ENCODE peak calls at places on chromosomes 4 and X, in nine cellular contexts. C, N, P, I, U, V, S, W and F are unnamed samples.

GRCh38 chrX:456925-457768 is 70.4 kb upstream of the PPP2R3B start:
- DNase-seq in P (no peak), W (no peak), V (no peak), I (no peak), C (no peak), S (no peak), U (no peak), N (no peak), F (no peak)

GRCh38 chrX:84219551-84219950 is 31.6 kb upstream of the RPS6KA6 start:
- DNase-seq in W (no peak), S (no peak), I (no peak), C (no peak), P (no peak), U (no peak), V (no peak), N (no peak), F (no peak)

GRCh38 chr4:180669637-180670036 is 1573.6 kb upstream of the TENM3 start:
- DNase-seq in S (no peak), W (no peak), I (no peak), C (no peak), V (no peak), U (no peak), P (no peak), N (no peak), F (no peak)

GRCh38 chr4:113444386-113444785 is 317.2 kb downstream of the CAMK2D start:
- DNase-seq in C (no peak), P (no peak), V (peak), W (no peak), I (no peak), S (no peak), U (no peak), N (no peak), F (no peak)

GRCh38 chrX:31658360-31658759 is 586.5 kb upstream of the FTHL17 start:
- DNase-seq in N (no peak), U (no peak), S (no peak), V (no peak), I (no peak), P (no peak), W (no peak), C (no peak), F (no peak)

GRCh38 chr4:184534511-184535391 is 60.4 kb upstream of the IRF2 start:
- DNase-seq in S (no peak), P (no peak), I (no peak), V (no peak), W (peak), U (no peak), N (no peak), C (no peak), F (no peak)

GRCh38 chr4:37762294-37763163 is 64.0 kb upstream of the PGM2 start:
- DNase-seq in S (no peak), P (no peak), W (peak), C (no peak), V (no peak), N (no peak), U (peak), I (no peak), F (no peak)

GRCh38 chr4:72094054-72094780 is 62.4 kb downstream of the NPFFR2 start:
- DNase-seq in V (peak), W (no peak), N (no peak), I (peak), S (peak), P (no peak), U (no peak), C (no peak), F (no peak)

GRCh38 chr4:76449362-76449767 is 14.3 kb downstream of the SHROOM3 start:
- DNase-seq in U (no peak), V (no peak), W (peak), N (no peak), P (no peak), C (no peak), S (no peak), I (no peak), F (no peak)

GRCh38 chrX:22121161-22121560 is 89.0 kb downstream of the PHEX start:
- DNase-seq in W (no peak), C (no peak), V (no peak), S (no peak), I (no peak), U (no peak), P (no peak), N (no peak), F (no peak)

GRCh38 chr4:112099701-112100289 is 45.5 kb upstream of the FAM241A start:
- DNase-seq in V (no peak), P (no peak), S (no peak), W (no peak), N (no peak), C (no peak), U (peak), I (no peak), F (no peak)

GRCh38 chr4:7863911-7864681 is 75.6 kb downstream of the AFAP1 start:
- DNase-seq in S (no peak), P (peak), V (no peak), N (no peak), C (no peak), I (no peak), U (no peak), W (no peak), F (no peak)

GRCh38 chr4:99362768-99363167 is 10.2 kb upstream of the ADH1C start:
- DNase-seq in P (no peak), S (no peak), U (no peak), V (no peak), C (no peak), W (no peak), N (peak), I (no peak), F (no peak)

GRCh38 chr4:184851200-184851541 is 25.4 kb upstream of the ACSL1 start:
- DNase-seq in N (peak), S (no peak), P (no peak), I (no peak), V (peak), U (no peak), W (no peak), C (no peak), F (no peak)

GRCh38 chrX:1661048-1661921 is 46.4 kb downstream of the ASMT start:
- DNase-seq in U (peak), S (peak), I (peak), W (no peak), V (peak), N (no peak), C (no peak), P (no peak), F (no peak)

GRCh38 chr4:8117278-8117682 is 41.3 kb downstream of the ABLIM2 start:
- DNase-seq in W (peak), N (peak), P (no peak), C (peak), S (no peak), V (no peak), I (no peak), U (peak), F (no peak)

GRCh38 chrX:40176256-40176978 is 78.7 kb upstream of the BCOR start:
- DNase-seq in U (no peak), S (peak), P (peak), N (peak), V (peak), I (peak), W (no peak), C (peak), F (no peak)

GRCh38 chr4:151991001-151991883 is 230.4 kb upstream of the GATB start:
- DNase-seq in I (no peak), C (no peak), P (no peak), S (no peak), N (no peak), W (no peak), U (no peak), V (no peak), F (no peak)

GRCh38 chr4:56465599-56466295 is 1.7 kb upstream of the SRP72 start:
- DNase-seq in P (no peak), N (no peak), U (no peak), W (no peak), C (no peak), S (no peak), I (no peak), V (no peak), F (no peak)

GRCh38 chr4:40837094-40837870 is 87.5 kb downstream of the NSUN7 start:
- DNase-seq in P (peak), N (peak), S (no peak), U (no peak), I (no peak), W (no peak), V (no peak), C (no peak), F (no peak)

GRCh38 chr4:168451744-168452394 is 28.4 kb downstream of the DDX60L start:
- DNase-seq in N (no peak), I (no peak), S (no peak), C (no peak), V (no peak), W (peak), P (no peak), U (peak), F (no peak)

GRCh38 chr4:136829298-136829697 is 703.0 kb downstream of the PCDH18 start:
- DNase-seq in V (no peak), N (no peak), I (no peak), P (no peak), C (no peak), S (no peak), U (no peak), W (no peak), F (no peak)

GRCh38 chr4:125951275-125951887 is 636.6 kb downstream of the FAT4 start:
- DNase-seq in W (no peak), N (no peak), P (no peak), V (no peak), C (no peak), S (no peak), I (no peak), U (no peak), F (no peak)

GRCh38 chrX:129576539-129576938 is 36.5 kb downstream of the OCRL start:
- DNase-seq in V (no peak), P (no peak), W (no peak), U (no peak), N (no peak), S (no peak), C (no peak), I (no peak), F (no peak)

GRCh38 chr4:32454482-32454881 is 1734.3 kb downstream of the PCDH7 start:
- DNase-seq in S (no peak), C (no peak), I (no peak), U (no peak), V (no peak), P (no peak), N (no peak), W (no peak), F (no peak)

GRCh38 chr4:153497988-153498967 is 32.1 kb downstream of the TMEM131L start:
- DNase-seq in S (no peak), P (no peak), U (no peak), W (peak), V (no peak), I (no peak), C (peak), N (no peak), F (no peak)

GRCh38 chr4:110532901-110533589 is 57.1 kb downstream of the ENPEP start:
- DNase-seq in I (no peak), U (no peak), N (no peak), W (no peak), C (no peak), S (no peak), P (no peak), V (no peak), F (no peak)

GRCh38 chr4:13920901-13921300 is 293.4 kb upstream of the BOD1L1 start:
- DNase-seq in W (peak), N (peak), U (no peak), S (no peak), I (no peak), P (peak), V (peak), C (no peak), F (no peak)

GRCh38 chr4:150280081-150280950 is 202.1 kb downstream of the DCLK2 start:
- DNase-seq in S (no peak), C (no peak), V (no peak), I (no peak), P (no peak), N (no peak), U (no peak), W (peak), F (no peak)

GRCh38 chr4:151325320-151326246 is at the start of gene SH3D19:
- DNase-seq in S (peak), I (peak), N (peak), W (peak), P (peak), U (peak), C (peak), V (peak), F (peak)

GRCh38 chr4:85368932-85369331 is 106.0 kb upstream of the ARHGAP24 start:
- DNase-seq in C (no peak), N (no peak), V (no peak), W (no peak), S (no peak), U (no peak), I (no peak), P (no peak), F (no peak)

GRCh38 chr4:122117743-122118142 is 34.4 kb upstream of the BLTP1 start:
- DNase-seq in U (no peak), N (no peak), P (no peak), I (no peak), W (no peak), S (no peak), C (no peak), V (no peak), F (no peak)

GRCh38 chr4:94488667-94489066 is 36.9 kb downstream of the PDLIM5 start:
- DNase-seq in C (no peak), P (no peak), U (no peak), N (no peak), S (no peak), W (peak), V (no peak), I (no peak), F (no peak)

GRCh38 chr4:83378426-83378825 is 43.8 kb upstream of the HPSE start:
- DNase-seq in P (no peak), V (no peak), N (no peak), C (no peak), S (no peak), W (no peak), I (no peak), U (no peak), F (no peak)

GRCh38 chr4:6687947-6688878 is 5.5 kb upstream of the S100P start:
- DNase-seq in V (no peak), C (no peak), N (no peak), P (no peak), S (no peak), U (no peak), I (no peak), W (no peak), F (no peak)

GRCh38 chr4:6686104-6686787 is 7.4 kb upstream of the S100P start:
- DNase-seq in S (no peak), N (no peak), U (no peak), V (no peak), P (no peak), C (no peak), W (no peak), I (no peak), F (no peak)

GRCh38 chr4:6692379-6692778 is 1.3 kb upstream of the S100P start:
- DNase-seq in C (no peak), W (no peak), S (no peak), V (no peak), U (no peak), N (no peak), P (no peak), I (no peak), F (no peak)

GRCh38 chr4:6689506-6689960 is 4.1 kb upstream of the S100P start:
- DNase-seq in U (no peak), I (no peak), C (no peak), S (peak), N (no peak), V (no peak), W (no peak), P (no peak), F (no peak)

DNA sequence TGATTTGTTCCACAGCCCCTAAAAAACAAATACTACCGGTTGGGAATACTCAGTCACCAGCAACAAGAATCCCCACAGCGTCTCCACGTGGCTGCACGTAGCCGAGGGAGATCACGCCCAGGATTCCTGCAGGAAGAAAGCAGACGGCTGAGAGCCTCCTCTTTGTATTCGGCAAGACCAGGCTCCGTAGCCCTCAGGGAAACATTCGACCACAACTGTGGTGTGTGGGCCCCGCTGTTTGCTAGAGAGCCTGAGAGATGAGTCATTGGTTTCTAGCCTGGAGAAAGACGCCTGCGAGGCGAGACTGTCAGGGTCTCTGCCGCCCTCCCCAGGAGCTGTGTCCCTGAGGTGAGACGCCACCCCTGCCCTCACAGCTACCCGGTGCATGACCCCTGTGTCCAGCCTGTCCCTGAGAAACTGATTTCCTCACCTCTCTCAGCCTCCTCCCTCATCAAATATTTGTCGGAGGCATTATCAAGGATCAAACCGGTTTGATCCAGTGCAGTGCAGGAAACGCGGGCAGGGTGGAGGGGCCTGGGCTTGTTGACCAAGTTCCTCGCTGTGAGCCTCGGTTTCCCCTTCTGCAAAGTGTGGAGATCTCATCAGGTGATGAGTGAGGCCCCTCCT is 4.7 kb upstream of the S100P start:
- DNase-seq in U (peak), W (peak), C (peak), I (no peak), P (no peak), V (no peak), S (no peak), N (no peak), F (no peak)
- H3K4me3 ChIP-seq in U (peak), W (no peak), C (no peak), I (peak), P (no peak), V (no peak), S (peak), N (no peak), F (peak)

GRCh38 chr4:26787461-26788340 is 72.9 kb upstream of the STIM2 start:
- DNase-seq in V (no peak), U (peak), S (no peak), N (peak), C (peak), P (no peak), I (no peak), W (peak), F (no peak)
- H3K27ac ChIP-seq in V (no peak), U (peak), S (peak), N (peak), C (no peak), P (peak), I (no peak), W (no peak), F (no peak)

GRCh38 chr4:116058129-116058528 is 944.7 kb upstream of the NDST4 start:
- DNase-seq in I (no peak), W (no peak), S (no peak), N (no peak), U (no peak), C (no peak), P (no peak), V (no peak), F (no peak)

GRCh38 chr4:116055857-116056827 is 942.7 kb upstream of the NDST4 start:
- DNase-seq in S (no peak), U (peak), N (no peak), V (no peak), C (no peak), W (no peak), P (no peak), I (no peak), F (no peak)
- TF ChIP-seq CTCF in S (no peak), U (peak), N (no peak), V (no peak), C (no peak), W (no peak), P (no peak), I (peak), F (no peak)

DNA sequence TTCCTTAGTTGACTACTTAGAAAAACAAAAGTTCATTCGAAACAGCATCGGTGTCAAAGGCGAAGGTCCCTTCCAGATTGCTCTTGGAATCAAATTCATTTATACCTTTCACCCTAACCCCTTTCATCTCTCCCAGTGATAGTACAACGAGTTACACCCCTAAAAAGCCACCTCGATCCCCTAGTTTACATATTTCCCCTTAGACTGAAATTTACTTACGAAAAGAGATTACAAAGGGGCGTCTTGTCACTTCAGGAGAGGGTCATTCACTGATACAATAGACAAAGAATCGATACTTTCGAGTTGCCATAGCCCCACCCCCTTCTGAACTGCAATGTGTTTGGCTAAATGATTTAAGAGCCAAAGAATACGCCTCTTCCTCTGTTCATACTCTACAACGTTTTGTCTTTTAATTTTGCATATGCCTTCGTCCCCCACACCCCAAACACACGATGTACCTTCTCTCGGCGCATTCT is 88.3 kb downstream of the HPRT1 start:
- DNase-seq in P (no peak), W (no peak), V (no peak), I (no peak), N (no peak), S (no peak), C (no peak), U (no peak), F (no peak)
- H3K4me3 ChIP-seq in P (peak), W (peak), V (peak), I (peak), N (peak), S (peak), C (peak), U (peak), F (peak)

GRCh38 chr4:3531306-3531886 is 826 bp downstream of the LRPAP1 start:
- DNase-seq in C (no peak), P (no peak), S (no peak), W (no peak), V (no peak), I (peak), N (no peak), U (no peak), F (no peak)
- H3K27ac ChIP-seq in C (no peak), P (no peak), S (peak), W (no peak), V (peak), I (peak), N (peak), U (peak), F (peak)

GRCh38 chr4:25993564-25994185 is 79.7 kb downstream of the SMIM20 start:
- DNase-seq in C (no peak), I (no peak), N (peak), S (no peak), P (no peak), U (peak), W (no peak), V (no peak), F (peak)
- TF ChIP-seq CTCF in C (no peak), I (peak), N (no peak), S (no peak), P (no peak), U (no peak), W (peak), V (no peak), F (no peak)

GRCh38 chrX:13123247-13123856 is 78.9 kb upstream of the FAM9C start:
- DNase-seq in U (no peak), N (no peak), I (no peak), S (no peak), V (no peak), P (no peak), C (no peak), W (no peak), F (no peak)
- H3K4me3 ChIP-seq in U (no peak), N (no peak), I (no peak), S (no peak), V (no peak), P (no peak), C (no peak), W (no peak), F (no peak)